ENCODE peak calls at places on chromosome 10, in five cellular contexts. H is naive thymus-derived CD4-positive, alpha-beta T cell; M is breast epithelium; B is activated CD4-positive, alpha-beta T cell treated with anti-CD3 and anti-CD28 coated beads, Interleukin-2, amount 50 U/mL, for 24 hours; G is Right ventricle myocardium inferior. J is an unnamed sample.

GRCh38 chr10:23342213-23342884 is 2.2 kb downstream of the C10orf67 start:
- DNase-seq in G (no peak), B (no peak), H (no peak), M (no peak), J (no peak)

GRCh38 chr10:125091891-125092290 is 68.5 kb downstream of the CTBP2 start:
- DNase-seq in M (no peak), H (no peak), G (no peak), B (no peak), J (no peak)

GRCh38 chr10:45526309-45526708 is 146.3 kb downstream of the ZFAND4 start:
- DNase-seq in H (no peak), G (no peak), B (no peak), M (no peak), J (no peak)

GRCh38 chr10:31961675-31962074 is 33.0 kb upstream of the ARHGAP12 start:
- DNase-seq in M (no peak), B (no peak), H (no peak), G (no peak), J (no peak)

GRCh38 chr10:69513617-69514016 is 59.6 kb downstream of the NEUROG3 start:
- DNase-seq in H (no peak), B (no peak), M (no peak), G (no peak), J (no peak)

GRCh38 chr10:63166742-63167258 is 33.7 kb downstream of the NRBF2 start:
- DNase-seq in G (no peak), M (no peak), B (peak), H (peak), J (no peak)

GRCh38 chr10:47008769-47009168 is 97.5 kb downstream of the PTPN20 start:
- DNase-seq in B (no peak), M (no peak), G (no peak), H (no peak), J (no peak)

GRCh38 chr10:93718937-93719725 is 16.7 kb upstream of the FRA10AC1 start:
- DNase-seq in B (no peak), M (no peak), G (no peak), H (no peak), J (no peak)

GRCh38 chr10:61478621-61479312 is 25.6 kb upstream of the TMEM26 start:
- DNase-seq in M (no peak), H (no peak), B (no peak), G (no peak), J (no peak)

GRCh38 chr10:32004161-32004591 is 52.0 kb downstream of the KIF5B start:
- DNase-seq in H (no peak), M (no peak), B (no peak), G (no peak), J (no peak)

GRCh38 chr10:111822661-111823060 is 360.9 kb downstream of the GPAM start:
- DNase-seq in G (no peak), M (no peak), H (no peak), B (no peak), J (no peak)

GRCh38 chr10:59606551-59606961 is 103.1 kb downstream of the SLC16A9 start:
- DNase-seq in M (no peak), G (no peak), B (no peak), H (no peak), J (no peak)

GRCh38 chr10:102452672-102453340 is 1.5 kb upstream of the C10orf95 start:
- DNase-seq in G (no peak), H (no peak), B (peak), M (no peak), J (no peak)

GRCh38 chr10:90847436-90847835 is 10.4 kb downstream of the HTR7 start:
- DNase-seq in B (no peak), G (no peak), H (no peak), M (no peak), J (no peak)

GRCh38 chr10:9331583-9332008 is 1277.1 kb downstream of the GATA3 start:
- DNase-seq in G (no peak), B (no peak), H (peak), M (no peak), J (no peak)

GRCh38 chr10:122142652-122143237 is 128.4 kb upstream of the BTBD16 start:
- DNase-seq in H (no peak), G (no peak), B (no peak), M (no peak), J (no peak)

GRCh38 chr10:126191192-126191591 is 197.1 kb downstream of the ADAM12 start:
- DNase-seq in M (no peak), G (no peak), H (no peak), B (no peak), J (no peak)

GRCh38 chr10:70193391-70193844 is 23.1 kb upstream of the SAR1A start:
- DNase-seq in M (no peak), H (no peak), G (no peak), B (no peak), J (no peak)

GRCh38 chr10:113518415-113518814 is 34.4 kb upstream of the HABP2 start:
- DNase-seq in G (no peak), M (no peak), H (no peak), B (no peak), J (no peak)

GRCh38 chr10:8092428-8092827 is 37.9 kb downstream of the GATA3 start:
- DNase-seq in G (no peak), H (no peak), B (no peak), M (no peak), J (no peak)

GRCh38 chr10:122060250-122060649 is 71.3 kb downstream of the TACC2 start:
- DNase-seq in G (no peak), B (no peak), H (no peak), M (peak), J (no peak)

GRCh38 chr10:33248638-33249037 is 85.8 kb downstream of the NRP1 start:
- DNase-seq in M (no peak), H (peak), G (no peak), B (peak), J (no peak)

GRCh38 chr10:61642073-61642637 is 20.6 kb upstream of the CABCOCO1 start:
- DNase-seq in G (no peak), H (no peak), M (no peak), B (no peak), J (no peak)

GRCh38 chr10:20100157-20100556 is 283.9 kb downstream of the PLXDC2 start:
- DNase-seq in H (no peak), G (no peak), M (no peak), B (no peak), J (no peak)

GRCh38 chr10:122515588-122516231 is 44.8 kb upstream of the DMBT1 start:
- DNase-seq in H (peak), G (no peak), M (no peak), B (peak), J (no peak)

GRCh38 chr10:5529702-5530411 is 5.1 kb downstream of the CALML3 start:
- DNase-seq in H (no peak), B (no peak), G (no peak), M (peak), J (no peak)

GRCh38 chr10:105691811-105692210 is 1050.7 kb downstream of the SORCS3 start:
- DNase-seq in G (no peak), M (no peak), B (no peak), H (no peak), J (no peak)

GRCh38 chr10:60710041-60710440 is 68.2 kb upstream of the CDK1 start:
- DNase-seq in H (no peak), G (no peak), B (no peak), M (no peak), J (no peak)